ENCODE peak calls at places on chromosomes 12 and 14, in ten cellular contexts. A, B, W, I, J, X, Q, S, T and E are unnamed samples.

GRCh38 chr12:28568709-28569108 is 378.5 kb downstream of the CCDC91 start:
- DNase-seq in W (no peak), X (no peak), T (no peak), J (no peak), Q (no peak), A (no peak), I (no peak), S (no peak), B (no peak), E (no peak)

GRCh38 chr12:131096681-131097181 is 143.0 kb downstream of the ADGRD1 start:
- DNase-seq in A (peak), J (no peak), Q (peak), X (peak), I (no peak), T (no peak), W (no peak), S (no peak), B (no peak), E (peak)

GRCh38 chr14:49770212-49770817 is 2.4 kb downstream of the KLHDC2 start:
- DNase-seq in B (peak), T (no peak), J (peak), Q (peak), X (no peak), A (no peak), W (peak), I (no peak), S (no peak), E (no peak)

GRCh38 chr12:79934309-79935020 is 432 bp downstream of the PPP1R12A start:
- DNase-seq in W (no peak), B (peak), A (peak), I (no peak), S (no peak), J (no peak), T (no peak), Q (no peak), X (peak), E (peak)

GRCh38 chr12:89389755-89390661 is 37.7 kb upstream of the DUSP6 start:
- DNase-seq in T (no peak), B (no peak), W (no peak), X (no peak), I (no peak), A (no peak), S (peak), J (peak), Q (no peak), E (peak)

GRCh38 chr14:75259946-75260545 is 18.6 kb upstream of the FOS start:
- DNase-seq in B (no peak), T (no peak), W (no peak), S (no peak), X (no peak), I (no peak), J (no peak), A (no peak), Q (no peak), E (no peak)

GRCh38 chr12:20548592-20548991 is 146.5 kb upstream of the SLCO1C1 start:
- DNase-seq in Q (no peak), S (no peak), X (no peak), A (no peak), T (no peak), B (no peak), J (no peak), I (no peak), W (no peak), E (no peak)

GRCh38 chr12:68901145-68901544 is 31.8 kb downstream of the CPM start:
- DNase-seq in J (no peak), S (no peak), I (no peak), A (no peak), W (no peak), X (no peak), Q (no peak), T (no peak), B (no peak), E (no peak)

GRCh38 chr12:10031771-10032175 is 1.3 kb downstream of the CLEC9A start:
- DNase-seq in Q (no peak), S (peak), I (no peak), B (no peak), W (no peak), T (no peak), X (no peak), A (no peak), J (no peak), E (no peak)

GRCh38 chr14:76761198-76761848 is at the start of gene VASH1:
- DNase-seq in T (peak), S (peak), X (peak), A (no peak), I (no peak), Q (peak), J (peak), B (peak), W (peak), E (peak)

GRCh38 chr14:61511558-61511924 is 183.8 kb upstream of the HIF1A start:
- DNase-seq in S (peak), X (no peak), J (no peak), A (no peak), B (no peak), Q (no peak), T (no peak), W (peak), I (no peak), E (peak)

GRCh38 chr14:88296343-88296742 is 26.7 kb downstream of the KCNK10 start:
- DNase-seq in Q (no peak), T (no peak), A (no peak), J (no peak), S (no peak), X (no peak), B (peak), I (no peak), W (no peak), E (no peak)

GRCh38 chr14:23514009-23514962 is 37.3 kb downstream of the ZFHX2 start:
- DNase-seq in B (no peak), J (no peak), A (no peak), X (no peak), Q (no peak), I (no peak), W (no peak), S (no peak), T (no peak), E (no peak)

GRCh38 chr14:23512156-23512555 is 39.4 kb downstream of the ZFHX2 start:
- DNase-seq in B (no peak), W (no peak), I (no peak), A (no peak), S (no peak), T (no peak), X (no peak), J (no peak), Q (no peak), E (no peak)

GRCh38 chr14:23513005-23513412 is 38.6 kb downstream of the ZFHX2 start:
- DNase-seq in J (no peak), T (no peak), W (no peak), X (no peak), A (no peak), B (no peak), Q (no peak), I (no peak), S (no peak), E (no peak)

GRCh38 chr14:23517650-23518329 is 33.8 kb downstream of the ZFHX2 start:
- DNase-seq in T (no peak), B (no peak), I (no peak), Q (no peak), X (no peak), W (no peak), S (no peak), A (no peak), J (no peak), E (no peak)

DNA sequence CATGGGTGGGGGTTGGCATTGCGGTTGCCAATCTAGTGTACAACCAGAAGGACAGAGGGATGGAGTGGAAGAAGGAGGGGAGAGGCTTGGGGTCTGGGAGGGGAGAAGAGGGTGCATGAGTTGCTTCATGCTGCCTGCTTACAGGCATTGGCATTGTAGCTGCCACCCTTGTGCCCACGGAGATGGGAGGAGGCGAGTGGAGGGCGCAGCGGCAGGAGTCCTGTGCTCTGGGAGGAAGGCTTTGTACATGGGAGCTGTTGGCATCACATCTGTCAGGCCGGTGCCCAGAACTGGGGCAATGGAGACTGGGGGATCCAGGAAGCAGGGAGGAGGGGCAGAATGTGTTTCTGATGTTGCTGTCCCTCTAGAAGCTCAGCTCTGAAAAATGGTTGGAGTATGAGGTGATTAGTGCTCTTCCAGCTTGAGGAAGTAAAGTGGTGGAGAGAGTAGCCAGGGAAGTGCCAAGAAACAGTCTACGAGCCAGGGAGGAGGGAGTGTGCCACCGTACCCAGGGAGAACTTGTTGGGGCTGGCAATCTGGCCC is 38.0 kb downstream of the ZFHX2 start:
- DNase-seq in X (no peak), S (no peak), B (no peak), J (no peak), T (no peak), I (no peak), Q (no peak), W (no peak), A (no peak), E (no peak)
- H3K27ac ChIP-seq in X (peak), S (no peak), B (no peak), J (no peak), T (no peak), I (no peak), Q (no peak), W (no peak), A (no peak), E (no peak)

GRCh38 chr12:67658486-67658885 is 9.9 kb downstream of the DYRK2 start:
- DNase-seq in I (no peak), S (no peak), J (no peak), B (no peak), Q (no peak), T (no peak), W (no peak), A (no peak), X (no peak), E (no peak)

GRCh38 chr12:67651380-67651695 is 2.8 kb downstream of the DYRK2 start:
- DNase-seq in J (peak), W (no peak), X (no peak), A (no peak), B (no peak), I (no peak), Q (no peak), S (peak), T (no peak), E (peak)

GRCh38 chr12:67659296-67659695 is 10.8 kb downstream of the DYRK2 start:
- DNase-seq in Q (no peak), J (no peak), S (no peak), A (no peak), W (no peak), X (no peak), T (no peak), B (no peak), I (no peak), E (no peak)

GRCh38 chr12:67650528-67651379 is 2.2 kb downstream of the DYRK2 start:
- DNase-seq in Q (peak), X (no peak), A (no peak), J (peak), W (peak), I (no peak), S (peak), T (no peak), B (no peak), E (no peak)

DNA sequence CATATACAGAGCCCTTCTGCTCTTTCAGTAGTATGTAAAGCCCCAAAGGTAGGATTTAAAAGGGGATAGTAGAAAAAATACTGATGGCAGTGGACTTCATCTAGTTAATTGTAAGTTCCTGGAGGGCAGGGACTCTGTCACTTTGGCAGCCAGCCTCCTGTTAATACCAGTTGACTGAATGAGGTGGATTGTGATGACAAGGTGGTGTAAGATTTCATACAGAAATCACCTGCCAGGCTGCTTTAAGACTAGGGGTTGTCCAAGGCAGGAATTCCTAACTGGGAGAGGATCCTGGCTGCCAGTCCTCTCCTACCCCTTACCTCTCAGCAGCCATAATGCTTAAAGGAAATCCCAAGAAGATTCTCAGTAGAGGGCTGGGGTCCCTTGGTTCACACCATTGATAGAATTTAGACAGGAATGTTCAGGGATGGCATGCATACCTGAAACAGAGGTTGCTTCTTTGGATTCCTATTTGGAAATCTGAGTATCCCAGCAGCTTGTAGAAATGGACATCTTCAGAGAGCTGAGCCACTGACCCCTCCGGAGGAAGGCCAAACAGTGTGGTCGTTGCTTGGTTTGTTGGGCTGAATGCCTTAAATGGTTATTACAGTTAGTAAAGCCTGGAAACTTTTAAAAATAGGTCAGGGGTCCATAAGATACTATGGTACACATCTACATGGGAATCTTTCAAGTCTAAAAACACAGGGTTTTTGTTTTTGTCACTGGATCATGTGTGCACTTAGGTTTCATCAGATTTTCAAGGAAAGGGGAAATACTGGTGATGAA is 7.5 kb downstream of the DYRK2 start:
- DNase-seq in A (no peak), S (no peak), I (no peak), X (no peak), B (no peak), Q (no peak), T (no peak), W (no peak), J (no peak), E (no peak)
- TF ChIP-seq POLR2A in A (no peak), S (no peak), I (no peak), X (no peak), B (no peak), Q (no peak), T (no peak), W (no peak), J (no peak), E (no peak)

DNA sequence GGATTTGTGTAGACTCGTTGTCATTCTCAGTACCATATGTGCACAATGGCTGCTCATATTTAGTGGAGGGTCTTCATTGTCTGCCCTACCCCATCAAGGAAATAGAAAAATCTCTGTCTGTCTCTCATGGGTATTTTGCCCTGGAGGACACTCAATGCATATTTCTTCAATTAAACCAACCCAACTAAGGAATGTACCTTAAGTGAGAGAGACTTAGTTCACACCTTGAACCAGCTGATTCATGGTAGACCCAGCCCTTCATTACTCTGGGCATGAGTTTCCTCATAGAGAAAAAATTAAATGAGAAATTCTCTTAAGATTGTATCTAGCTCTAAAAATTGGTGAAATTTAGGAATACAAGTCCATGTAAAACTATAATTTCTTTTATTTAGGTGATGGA is 107.1 kb upstream of the PLEKHG7 start:
- DNase-seq in J (no peak), A (no peak), S (no peak), I (no peak), T (no peak), Q (no peak), B (no peak), W (no peak), X (no peak), E (no peak)
- H3K27ac ChIP-seq in J (no peak), A (no peak), S (no peak), I (peak), T (no peak), Q (no peak), B (no peak), W (no peak), X (no peak), E (no peak)

GRCh38 chr12:26831959-26832816 is 806 bp downstream of the ITPR2 start:
- DNase-seq in S (peak), W (peak), B (peak), X (peak), J (peak), A (peak), I (no peak), T (no peak), Q (peak), E (peak)
- TF ChIP-seq POLR2A in S (peak), W (no peak), B (peak), X (peak), J (peak), A (no peak), I (no peak), T (no peak), Q (peak), E (peak)

DNA sequence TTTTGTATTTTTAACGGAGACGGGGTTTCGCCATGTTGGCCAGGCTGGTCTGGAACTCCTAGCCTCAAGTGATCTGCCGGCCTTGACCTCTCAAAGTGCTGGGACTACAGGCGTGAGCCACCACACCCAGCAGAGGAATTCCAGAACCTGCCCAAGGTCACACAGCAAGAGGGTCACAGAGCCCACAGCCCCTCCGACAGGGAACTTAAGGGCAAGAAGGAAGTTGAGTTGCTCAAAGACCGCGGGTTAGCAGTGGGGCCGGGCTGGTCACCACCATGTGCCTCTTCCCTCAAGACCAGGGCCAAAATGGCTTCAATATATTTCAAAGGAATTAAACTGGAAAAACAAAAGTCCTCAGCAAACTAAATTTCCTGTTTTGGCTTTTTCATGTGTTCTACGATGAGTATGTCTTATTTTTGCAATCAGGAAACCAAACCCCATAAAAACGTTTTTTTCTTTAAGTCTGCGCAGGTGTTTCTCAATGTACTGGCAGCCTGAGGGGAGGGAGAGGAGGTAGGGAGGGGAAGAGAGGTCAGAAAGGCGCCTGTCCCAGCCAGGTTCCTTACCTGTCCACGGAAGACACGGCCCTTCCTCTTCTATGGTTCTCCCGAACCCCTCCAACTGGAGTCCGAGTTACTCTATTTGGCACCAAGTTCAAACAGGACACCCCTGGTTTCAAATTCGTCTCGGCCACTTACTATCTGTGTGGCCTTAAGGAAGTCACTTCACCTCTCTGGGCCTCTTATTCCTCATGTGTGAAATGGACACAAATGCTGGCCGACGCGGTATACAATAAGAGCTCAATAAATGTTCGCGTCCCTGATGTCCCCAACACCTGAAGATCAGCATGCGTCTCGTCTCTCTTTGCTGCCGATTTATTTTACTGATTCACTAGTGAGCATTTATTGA is 778 bp downstream of the SLC8B1 start:
- DNase-seq in X (no peak), J (peak), I (no peak), T (no peak), A (no peak), B (peak), S (peak), W (peak), Q (no peak), E (peak)
- H3K27ac ChIP-seq in X (peak), J (peak), I (peak), T (peak), A (peak), B (peak), S (peak), W (peak), Q (peak), E (peak)

GRCh38 chr14:95620659-95621059 is 65.6 kb upstream of the TCL1B start:
- DNase-seq in Q (no peak), W (no peak), B (peak), I (no peak), T (no peak), X (no peak), A (no peak), J (no peak), S (no peak), E (no peak)
- TF ChIP-seq POLR2A in Q (no peak), W (no peak), B (no peak), I (no peak), T (no peak), X (no peak), A (no peak), J (no peak), S (no peak), E (no peak)

GRCh38 chr12:46493352-46494209 is 121.0 kb upstream of the SLC38A2 start:
- DNase-seq in W (no peak), Q (no peak), S (peak), A (no peak), I (no peak), B (no peak), X (no peak), J (no peak), T (no peak), E (no peak)
- H3K27ac ChIP-seq in W (no peak), Q (no peak), S (peak), A (peak), I (peak), B (no peak), X (peak), J (peak), T (peak), E (peak)

GRCh38 chr12:49953146-49953545 is 2.6 kb downstream of the AQP2 start:
- DNase-seq in S (no peak), W (no peak), A (no peak), X (no peak), T (no peak), J (no peak), B (no peak), I (no peak), Q (peak), E (no peak)
- TF ChIP-seq POLR2A in S (no peak), W (no peak), A (no peak), X (no peak), T (no peak), J (no peak), B (no peak), I (no peak), Q (no peak), E (no peak)